ENCODE peak calls at places on chromosomes 4 and X, in nine cellular contexts. O, W, L, Y, C, B, R, X and I are unnamed samples. For H3K27me3, the result is how much of the 10 kb centered on the place peaks cover.

GRCh38 chr4:8227771-8228318 is 28.8 kb downstream of the SH3TC1 start:
- DNase-seq in O (no peak), W (no peak), L (no peak), Y (no peak), C (no peak), B (no peak), R (no peak), X (no peak), I (no peak)

GRCh38 chrX:19689170-19689814 is 174.0 kb upstream of the MAP3K15 start:
- DNase-seq in O (no peak), W (no peak), L (no peak), Y (no peak), C (no peak), B (no peak), R (no peak), X (no peak), I (no peak)

GRCh38 chr4:158777423-158777822 is 8.6 kb downstream of the FNIP2 start:
- DNase-seq in O (no peak), W (no peak), L (no peak), Y (no peak), C (peak), B (no peak), R (no peak), X (no peak), I (peak)

GRCh38 chr4:1695913-1696312 is 11.8 kb upstream of the FAM53A start:
- DNase-seq in O (no peak), W (no peak), L (no peak), Y (no peak), C (no peak), B (no peak), R (no peak), X (no peak), I (no peak)

GRCh38 chr4:136056748-136057147 is 1475.5 kb downstream of the PCDH18 start:
- DNase-seq in O (no peak), W (no peak), L (no peak), Y (no peak), C (no peak), B (no peak), R (no peak), X (no peak), I (no peak)

GRCh38 chrX:46819136-46819535 is 17.7 kb upstream of the RP2 start:
- DNase-seq in O (no peak), W (no peak), L (peak), Y (no peak), C (no peak), B (peak), R (no peak), X (no peak), I (no peak)

GRCh38 chr4:109009909-109010308 is 247.1 kb upstream of the ETNPPL start:
- DNase-seq in O (no peak), W (peak), L (peak), Y (no peak), C (no peak), B (no peak), R (peak), X (peak), I (peak)

GRCh38 chrX:110394653-110395052 is 36.0 kb downstream of the RTL9 start:
- DNase-seq in O (no peak), W (no peak), L (peak), Y (no peak), C (no peak), B (no peak), R (peak), X (peak), I (peak)

GRCh38 chr4:150890246-150890645 is 124.8 kb downstream of the LRBA start:
- DNase-seq in O (no peak), W (no peak), L (no peak), Y (no peak), C (no peak), B (no peak), R (no peak), X (no peak), I (no peak)

GRCh38 chr4:82774711-82775171 is 23.9 kb downstream of the SCD5 start:
- DNase-seq in O (no peak), W (no peak), L (no peak), Y (no peak), C (no peak), B (no peak), R (peak), X (peak), I (no peak)

GRCh38 chr4:83282049-83282535 is 2.5 kb downstream of the COQ2 start:
- DNase-seq in O (no peak), W (peak), L (peak), Y (no peak), C (peak), B (no peak), R (peak), X (peak), I (peak)

GRCh38 chr4:124184767-124185166 is 527.8 kb downstream of the ANKRD50 start:
- DNase-seq in O (no peak), W (no peak), L (no peak), Y (no peak), C (no peak), B (no peak), R (no peak), X (no peak), I (no peak)

GRCh38 chr4:86935499-86935832 is 655 bp downstream of the AFF1 start:
- DNase-seq in O (no peak), W (no peak), L (no peak), Y (no peak), C (no peak), B (peak), R (no peak), X (no peak), I (no peak)

GRCh38 chr4:185508162-185508561 is 27.1 kb downstream of the PDLIM3 start:
- DNase-seq in O (no peak), W (no peak), L (no peak), Y (no peak), C (no peak), B (no peak), R (no peak), X (no peak), I (peak)

GRCh38 chrX:71533850-71534515 is 1.1 kb downstream of the OGT start:
- DNase-seq in O (peak), W (peak), L (peak), Y (peak), C (peak), B (no peak), R (peak), X (peak), I (peak)

GRCh38 chr4:68070302-68070701 is 59.4 kb downstream of the TMPRSS11F start:
- DNase-seq in O (no peak), W (no peak), L (no peak), Y (no peak), C (no peak), B (no peak), R (no peak), X (no peak), I (no peak)

GRCh38 chr4:127012549-127012948 is 620.2 kb upstream of the INTU start:
- DNase-seq in O (no peak), W (no peak), L (no peak), Y (no peak), C (no peak), B (no peak), R (peak), X (peak), I (peak)

GRCh38 chr4:183727482-183727881 is 68.4 kb downstream of the TRAPPC11 start:
- DNase-seq in O (no peak), W (no peak), L (no peak), Y (no peak), C (no peak), B (no peak), R (no peak), X (no peak), I (no peak)

GRCh38 chrX:65723706-65724105 is 56.3 kb downstream of the MSN start:
- DNase-seq in O (no peak), W (no peak), L (peak), Y (no peak), C (no peak), B (no peak), R (peak), X (no peak), I (no peak)

GRCh38 chr4:173258866-173259265 is 75.3 kb downstream of the HMGB2 start:
- DNase-seq in O (no peak), W (no peak), L (no peak), Y (no peak), C (no peak), B (no peak), R (no peak), X (no peak), I (no peak)

GRCh38 chr4:68271851-68272756 is 26.6 kb upstream of the TMPRSS11B start:
- DNase-seq in O (no peak), W (no peak), L (peak), Y (no peak), C (no peak), B (no peak), R (peak), X (peak), I (peak)

GRCh38 chrX:136906921-136907510 is 26.5 kb upstream of the RBMX start:
- DNase-seq in O (no peak), W (no peak), L (no peak), Y (no peak), C (peak), B (no peak), R (no peak), X (no peak), I (no peak)

GRCh38 chrX:49960061-49960460 is 37.7 kb downstream of the CLCN5 start:
- DNase-seq in O (no peak), W (no peak), L (no peak), Y (no peak), C (peak), B (no peak), R (no peak), X (peak), I (no peak)

GRCh38 chr4:98352403-98352802 is 91.2 kb downstream of the RAP1GDS1 start:
- DNase-seq in O (no peak), W (no peak), L (no peak), Y (no peak), C (no peak), B (no peak), R (no peak), X (no peak), I (no peak)

GRCh38 chrX:132226169-132226568 is 6.9 kb upstream of the RAP2C start:
- DNase-seq in O (no peak), W (no peak), L (no peak), Y (no peak), C (no peak), B (no peak), R (peak), X (no peak), I (no peak)
- TF ChIP-seq CTCF in O (peak), W (no peak), L (peak), Y (no peak), C (peak), B (peak), R (peak), X (peak), I (peak)

GRCh38 chrX:33032700-33033099 is 178.6 kb downstream of the DMD start:
- DNase-seq in O (no peak), W (no peak), L (no peak), Y (no peak), C (no peak), B (no peak), R (no peak), X (no peak), I (no peak)
- H3K27me3 ChIP-seq in O (under half), W (under half), L (under half), Y (under half), C (under half), B (under half), R (under half), X (under half), I (under half)

DNA sequence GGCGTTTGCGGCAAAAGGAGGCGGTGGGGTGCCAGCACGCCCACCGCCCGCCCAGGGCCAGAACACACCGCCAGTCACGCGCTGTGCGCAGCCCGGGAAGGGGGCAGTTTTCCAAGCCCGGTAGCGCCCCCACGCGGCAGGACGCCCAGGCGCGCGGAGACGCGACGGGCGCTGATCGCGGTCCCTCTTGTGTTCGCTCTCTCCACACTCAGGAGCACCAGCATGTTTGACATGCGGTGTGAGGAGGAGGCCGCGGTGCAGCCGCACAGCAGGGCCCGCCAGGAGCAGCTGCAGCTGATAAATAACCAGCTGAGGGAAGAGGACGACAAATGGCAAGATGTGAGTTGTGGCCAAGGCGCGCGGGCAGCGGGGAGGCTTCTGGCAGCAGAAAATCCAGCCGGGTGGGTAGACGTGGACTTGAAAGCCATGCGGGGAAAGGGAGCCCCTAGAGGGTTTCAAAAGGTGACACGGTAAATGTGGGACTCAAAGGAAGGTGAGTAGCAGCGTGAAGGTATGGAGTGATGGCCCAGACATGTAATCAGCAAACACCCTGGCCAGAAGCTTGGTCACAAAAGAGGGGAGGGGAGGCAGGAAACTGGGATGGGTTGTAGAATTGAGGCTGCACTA is 104.1 kb downstream of the PHOX2B start:
- DNase-seq in O (peak), W (peak), L (peak), Y (peak), C (peak), B (peak), R (peak), X (peak), I (peak)
- TF ChIP-seq CTCF in O (peak), W (peak), L (peak), Y (peak), C (peak), B (peak), R (peak), X (peak), I (peak)

DNA sequence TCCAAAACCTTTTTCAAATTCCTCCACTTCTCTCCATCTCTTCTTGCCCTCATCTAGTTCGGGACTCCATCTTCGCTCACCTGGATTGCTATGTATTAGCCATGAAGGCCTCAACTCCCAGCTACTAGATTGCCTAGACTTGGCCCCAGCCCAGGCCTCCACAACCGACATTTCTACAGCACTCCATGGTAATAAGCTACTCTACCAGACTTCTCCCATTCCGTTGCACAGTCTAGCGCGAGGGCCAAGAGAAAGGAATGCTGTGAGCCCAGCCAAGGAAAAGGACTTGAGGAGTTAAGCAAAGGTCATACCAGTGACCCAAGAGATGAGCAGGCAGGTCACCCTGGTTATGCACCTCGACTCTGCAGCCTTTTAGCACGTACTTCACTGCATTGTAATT is 75.7 kb downstream of the SOWAHB start:
- DNase-seq in O (no peak), W (no peak), L (no peak), Y (no peak), C (no peak), B (no peak), R (no peak), X (peak), I (no peak)
- H3K27me3 ChIP-seq in O (under half), W (under half), L (under half), Y (under half), C (under half), B (under half), R (under half), X (under half), I (under half)

GRCh38 chrX:15855562-15856256 is 1.1 kb upstream of the AP1S2 start:
- DNase-seq in O (no peak), W (no peak), L (no peak), Y (no peak), C (no peak), B (no peak), R (no peak), X (no peak), I (no peak)

GRCh38 chrX:15853586-15854079 is 980 bp downstream of the AP1S2 start:
- DNase-seq in O (no peak), W (peak), L (no peak), Y (no peak), C (no peak), B (no peak), R (no peak), X (peak), I (no peak)

GRCh38 chrX:15854712-15855561 is at the start of gene AP1S2:
- DNase-seq in O (peak), W (peak), L (peak), Y (peak), C (peak), B (peak), R (peak), X (peak), I (peak)

GRCh38 chrX:15856580-15856979 is 2.0 kb upstream of the AP1S2 start:
- DNase-seq in O (no peak), W (no peak), L (no peak), Y (no peak), C (no peak), B (no peak), R (no peak), X (no peak), I (no peak)

GRCh38 chrX:15854080-15854655 is 445 bp downstream of the AP1S2 start:
- DNase-seq in O (peak), W (peak), L (no peak), Y (peak), C (peak), B (peak), R (no peak), X (no peak), I (no peak)
- TF ChIP-seq CTCF in O (peak), W (peak), L (no peak), Y (peak), C (peak), B (peak), R (peak), X (no peak), I (peak)

DNA sequence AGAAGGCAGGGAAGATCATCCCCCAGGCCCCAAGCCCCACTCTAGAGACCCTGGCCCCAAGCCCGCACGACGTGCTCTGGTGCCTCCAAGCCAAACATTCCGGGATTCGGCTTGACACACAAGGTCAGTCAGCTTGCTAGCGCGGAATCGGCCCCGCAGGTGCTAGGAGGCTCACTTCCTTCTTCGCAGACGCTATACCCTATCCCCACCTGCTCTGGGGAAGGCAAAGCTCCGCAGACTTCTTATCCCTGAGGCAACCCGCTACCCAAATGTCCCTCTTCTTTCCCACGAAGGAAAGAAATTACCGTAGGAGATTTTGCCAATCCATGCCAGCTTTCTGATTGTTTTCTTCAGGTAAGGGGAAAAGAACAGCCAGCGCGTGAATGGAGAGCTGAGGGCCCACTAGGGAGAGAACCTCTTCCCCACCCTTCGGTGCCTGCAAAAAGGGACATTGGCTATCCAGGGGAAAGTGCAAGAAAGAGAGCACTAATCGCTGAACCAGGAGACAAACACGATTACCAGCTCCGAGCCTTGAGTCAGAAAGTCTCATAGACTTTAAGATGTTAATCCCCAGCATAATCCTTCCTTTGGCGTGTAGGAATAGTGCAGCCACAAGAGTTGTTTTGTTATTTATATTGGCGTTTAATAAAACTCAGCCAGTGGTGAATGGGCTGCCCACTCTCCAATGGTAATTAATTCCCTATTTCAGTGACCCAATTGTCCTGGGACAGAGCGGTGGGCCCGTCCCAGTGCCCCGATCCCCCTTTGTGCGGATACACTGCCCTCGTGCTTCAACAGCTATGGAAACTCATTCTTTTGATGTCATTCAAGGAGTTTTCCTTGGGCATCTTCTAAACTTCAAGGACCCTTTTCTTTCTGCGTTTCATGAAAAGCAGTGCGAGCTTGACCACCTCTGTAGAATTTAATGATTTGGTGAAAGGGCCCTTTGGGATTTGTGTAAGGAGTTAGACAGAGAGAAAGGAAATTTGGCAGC is 5.4 kb upstream of the NEUROG2 start:
- DNase-seq in O (no peak), W (peak), L (no peak), Y (no peak), C (no peak), B (no peak), R (no peak), X (no peak), I (no peak)
- H3K27me3 ChIP-seq in O (half or more), W (half or more), L (half or more), Y (half or more), C (under half), B (under half), R (half or more), X (half or more), I (half or more)

GRCh38 chr4:4860803-4861591 is 1.5 kb downstream of the MSX1 start:
- DNase-seq in O (peak), W (no peak), L (peak), Y (no peak), C (peak), B (no peak), R (peak), X (no peak), I (no peak)
- TF ChIP-seq CTCF in O (no peak), W (no peak), L (no peak), Y (no peak), C (no peak), B (no peak), R (peak), X (peak), I (no peak)

GRCh38 chr4:2925931-2926860 is 37.0 kb downstream of the NOP14 start:
- DNase-seq in O (no peak), W (no peak), L (no peak), Y (no peak), C (no peak), B (no peak), R (no peak), X (no peak), I (no peak)
- H3K27me3 ChIP-seq in O (under half), W (under half), L (under half), Y (under half), C (under half), B (under half), R (under half), X (under half), I (under half)

DNA sequence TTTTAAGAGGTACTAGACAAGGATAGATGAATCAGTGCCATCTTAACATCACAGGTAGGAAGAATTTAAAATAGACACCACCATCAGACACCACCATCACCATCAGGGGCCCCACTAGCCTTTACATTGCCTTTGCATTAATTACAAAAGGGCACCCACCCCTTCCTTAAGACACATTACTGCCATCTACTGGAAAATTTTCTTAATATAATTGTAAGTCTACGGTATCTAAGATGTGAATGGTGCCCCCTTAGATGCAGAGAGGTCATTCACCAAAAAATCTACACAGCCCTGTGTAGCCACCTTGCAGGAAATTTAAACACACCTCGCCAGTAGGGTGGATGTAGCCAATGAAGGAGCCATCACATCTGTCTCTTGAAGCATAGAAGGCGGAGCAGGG is 184.1 kb downstream of the MID1IP1 start:
- DNase-seq in O (no peak), W (no peak), L (no peak), Y (no peak), C (no peak), B (no peak), R (peak), X (no peak), I (peak)
- TF ChIP-seq CTCF in O (peak), W (no peak), L (no peak), Y (no peak), C (no peak), B (no peak), R (peak), X (no peak), I (no peak)